ENCODE peak calls at places on chromosome 1, in ten cellular contexts. Y is hypothalamus, X is epithelial cell of prostate, M is dorsolateral prefrontal cortex, L is NCI-H1436, O is AG20443, V is lower leg skin, F is DMS 273 treated with DMSO at 0.1 percent for 48 hours, K is endothelial cell of umbilical vein, N is K562. S is an unnamed sample.

GRCh38 chr1:6487804-6488484 is 3.5 kb downstream of the PLEKHG5 start:
- DNase-seq in F (no peak), Y (no peak), M (no peak), K (no peak), O (no peak), L (no peak), N (no peak), V (no peak), X (no peak), S (no peak)

GRCh38 chr1:44811714-44812151 is 3.4 kb downstream of the BTBD19 start:
- DNase-seq in X (no peak), M (no peak), K (peak; percentile 70), V (no peak), Y (no peak), F (no peak), N (peak; percentile 57), L (no peak), O (peak; percentile 43), S (peak; percentile 75)

GRCh38 chr1:99292946-99293345 is 28.7 kb downstream of the PLPPR4 start:
- DNase-seq in L (no peak), F (no peak), O (no peak), M (no peak), Y (no peak), K (no peak), V (no peak), X (no peak), N (no peak), S (no peak)

GRCh38 chr1:48246727-48247126 is 24.2 kb downstream of the SLC5A9 start:
- DNase-seq in X (peak; percentile 24), V (no peak), F (peak; percentile 3), O (no peak), M (no peak), N (no peak), Y (peak; percentile 10), L (peak; percentile 1), K (no peak), S (no peak)

GRCh38 chr1:7643445-7643844 is 127.7 kb upstream of the VAMP3 start:
- DNase-seq in L (no peak), F (no peak), O (no peak), K (no peak), M (no peak), V (no peak), N (no peak), Y (no peak), X (no peak), S (no peak)

GRCh38 chr1:52842643-52843310 is at the start of gene ZYG11A:
- DNase-seq in X (no peak), K (peak; percentile 81), V (no peak), N (peak; percentile 95), Y (no peak), F (peak; percentile 79), L (peak; percentile 77), O (peak; percentile 94), M (no peak), S (peak; percentile 94)

GRCh38 chr1:10189659-10190058 is 20.7 kb upstream of the KIF1B start:
- DNase-seq in Y (no peak), V (no peak), M (no peak), K (no peak), N (no peak), L (no peak), X (no peak), O (no peak), F (no peak), S (no peak)

GRCh38 chr1:9376886-9377333 is 84.2 kb downstream of the SPSB1 start:
- DNase-seq in N (no peak), V (peak; percentile 51), M (no peak), K (peak; percentile 68), X (no peak), O (peak; percentile 47), F (no peak), L (no peak), Y (no peak), S (no peak)

GRCh38 chr1:10104844-10105243 is 72.1 kb downstream of the UBE4B start:
- DNase-seq in O (no peak), Y (no peak), L (no peak), N (no peak), M (no peak), V (no peak), X (no peak), F (no peak), K (no peak), S (no peak)

GRCh38 chr1:1060281-1061000 is 13.7 kb downstream of the RNF223 start:
- DNase-seq in X (no peak), Y (no peak), F (no peak), K (no peak), N (no peak), O (no peak), L (no peak), M (no peak), V (no peak), S (no peak)

GRCh38 chr1:93546162-93546863 is 98.4 kb downstream of the FNBP1L start:
- DNase-seq in K (no peak), L (no peak), N (no peak), O (no peak), Y (no peak), M (no peak), X (no peak), F (no peak), V (no peak), S (no peak)

GRCh38 chr1:119947468-119947867 is 51.2 kb upstream of the ADAM30 start:
- DNase-seq in L (no peak), O (peak; percentile 30), K (no peak), F (no peak), M (no peak), Y (no peak), X (peak; percentile 39), N (no peak), V (no peak), S (peak; percentile 39)

GRCh38 chr1:183281039-183281438 is 95.0 kb downstream of the LAMC2 start:
- DNase-seq in O (peak; percentile 58), N (no peak), F (no peak), L (no peak), M (no peak), X (no peak), K (no peak), Y (no peak), V (peak; percentile 77), S (peak; percentile 51)

GRCh38 chr1:24110642-24111263 is 1.2 kb downstream of the MYOM3 start:
- DNase-seq in V (no peak), L (no peak), F (no peak), X (no peak), Y (no peak), N (no peak), K (no peak), O (no peak), M (peak; percentile 26), S (peak; percentile 38)

GRCh38 chr1:93753766-93754763 is 72.4 kb upstream of the BCAR3 start:
- DNase-seq in M (no peak), K (peak; percentile 80), L (no peak), N (no peak), V (no peak), F (no peak), X (peak; percentile 73), O (peak; percentile 77), Y (no peak), S (peak; percentile 78)

GRCh38 chr1:203321273-203322052 is 16.1 kb downstream of the BTG2 start:
- DNase-seq in O (no peak), Y (no peak), L (no peak), F (no peak), V (no peak), X (no peak), N (no peak), K (no peak), M (no peak), S (no peak)

GRCh38 chr1:231027136-231027925 is 12.7 kb downstream of the FAM89A start:
- DNase-seq in X (no peak), K (no peak), V (no peak), N (no peak), O (no peak), F (no peak), L (no peak), M (no peak), Y (no peak), S (no peak)

GRCh38 chr1:200041337-200042118 is 14.0 kb downstream of the NR5A2 start:
- DNase-seq in V (no peak), L (no peak), M (no peak), N (no peak), K (peak; percentile 30), O (no peak), Y (no peak), X (no peak), F (no peak), S (no peak)

GRCh38 chr1:26923711-26924110 is 2.2 kb downstream of the NUDC start:
- DNase-seq in M (no peak), K (peak; percentile 70), V (no peak), O (no peak), Y (no peak), F (no peak), N (no peak), L (no peak), X (no peak), S (no peak)

GRCh38 chr1:53919675-53920066 is 25.7 kb downstream of the DIO1 start:
- DNase-seq in O (no peak), N (no peak), Y (no peak), F (no peak), L (no peak), X (no peak), V (no peak), K (no peak), M (no peak), S (no peak)

GRCh38 chr1:179926494-179927205 is 28.0 kb upstream of the CEP350 start:
- DNase-seq in Y (no peak), K (no peak), X (peak; percentile 52), F (no peak), L (no peak), N (no peak), V (no peak), O (peak; percentile 64), M (no peak), S (peak; percentile 67)

S was measured in GM03348.